ENCODE peak calls at places on chromosomes 13 and 19, in ten cellular contexts. E is AG10803; S is A549; T is CD8-positive, alpha-beta T cell; A is AG04450; R is fibroblast of mammary gland; K is breast epithelium; Q is AG09319; M is HFF-Myc; Y is ascending aorta. O is an unnamed sample.

GRCh38 chr13:47277774-47278173 is 380.9 kb upstream of the HTR2A start:
- DNase-seq in E (peak), S (no peak), T (no peak), A (no peak), R (peak), K (no peak), Q (no peak), M (no peak), Y (no peak), O (no peak)

GRCh38 chr19:43524922-43525835 is 1.8 kb downstream of the ETHE1 start:
- DNase-seq in E (peak), S (peak), T (no peak), A (no peak), R (peak), K (peak), Q (no peak), M (no peak), Y (peak), O (peak)

GRCh38 chr13:76349700-76350099 is 536.5 kb downstream of the KCTD12 start:
- DNase-seq in E (no peak), S (no peak), T (no peak), A (no peak), R (no peak), K (no peak), Q (no peak), M (no peak), Y (no peak), O (no peak)

GRCh38 chr13:74206061-74206561 is 71.9 kb upstream of the KLF12 start:
- DNase-seq in E (peak), S (no peak), T (no peak), A (peak), R (peak), K (no peak), Q (peak), M (no peak), Y (no peak), O (no peak)

GRCh38 chr13:44719857-44720671 is 143.9 kb upstream of the TSC22D1 start:
- DNase-seq in E (peak), S (peak), T (no peak), A (peak), R (peak), K (no peak), Q (peak), M (no peak), Y (peak), O (no peak)

GRCh38 chr13:29952245-29952644 is 101.8 kb upstream of the UBL3 start:
- DNase-seq in E (no peak), S (no peak), T (no peak), A (no peak), R (no peak), K (no peak), Q (no peak), M (no peak), Y (no peak), O (no peak)

GRCh38 chr13:39552233-39552632 is 50.8 kb downstream of the LHFPL6 start:
- DNase-seq in E (no peak), S (no peak), T (no peak), A (no peak), R (no peak), K (no peak), Q (no peak), M (no peak), Y (no peak), O (no peak)

GRCh38 chr13:22009937-22010336 is 339.1 kb downstream of the FGF9 start:
- DNase-seq in E (no peak), S (no peak), T (no peak), A (no peak), R (no peak), K (no peak), Q (no peak), M (no peak), Y (no peak), O (no peak)

GRCh38 chr19:33214621-33215020 is 11.0 kb downstream of the SLC7A10 start:
- DNase-seq in E (peak), S (peak), T (no peak), A (no peak), R (peak), K (no peak), Q (no peak), M (no peak), Y (no peak), O (no peak)

GRCh38 chr13:90919153-90919552 is 428.3 kb upstream of the MIR17HG start:
- DNase-seq in E (no peak), S (no peak), T (no peak), A (no peak), R (no peak), K (no peak), Q (no peak), M (no peak), Y (no peak), O (no peak)

GRCh38 chr19:46373573-46374359 is 26.9 kb downstream of the PPP5C start:
- DNase-seq in E (peak), S (peak), T (no peak), A (no peak), R (peak), K (peak), Q (no peak), M (no peak), Y (peak), O (no peak)

GRCh38 chr13:111480976-111481375 is 160.5 kb downstream of the TEX29 start:
- DNase-seq in E (no peak), S (no peak), T (no peak), A (no peak), R (no peak), K (peak), Q (no peak), M (no peak), Y (no peak), O (no peak)

DNA sequence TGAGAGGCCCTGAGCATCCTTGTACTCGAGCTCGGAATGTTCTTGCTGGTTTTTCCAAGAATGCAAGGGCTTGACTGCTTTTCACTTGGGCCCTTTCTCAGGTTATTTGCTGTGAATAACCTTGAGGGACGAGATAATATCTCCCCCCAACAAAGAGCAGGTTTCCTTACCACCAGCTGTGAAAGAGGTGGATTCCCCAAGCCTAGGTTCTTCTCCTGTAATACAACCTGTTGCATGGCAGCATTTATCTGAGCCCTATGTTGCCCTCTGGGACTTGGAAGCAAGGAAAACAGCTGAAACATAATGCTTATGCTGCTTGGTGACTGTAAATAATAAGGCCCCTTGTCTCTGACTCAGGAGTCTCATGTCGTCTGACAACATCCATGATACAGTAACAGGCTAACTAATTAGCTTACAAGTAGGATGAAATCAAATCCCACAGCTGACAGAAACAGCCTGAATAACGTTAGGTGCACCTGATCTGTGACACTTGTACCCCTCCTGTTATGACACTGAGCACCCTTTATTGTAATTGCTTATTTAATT is 43.6 kb upstream of the RCBTB2 start:
- DNase-seq in E (no peak), S (no peak), T (no peak), A (no peak), R (no peak), K (no peak), Q (no peak), M (no peak), Y (no peak), O (no peak)
- TF ChIP-seq CTCF in E (no peak), S (no peak), T (no peak), A (no peak), R (no peak), K (no peak), Q (no peak), M (no peak), Y (no peak), O (no peak)

GRCh38 chr13:98801626-98802418 is 49.4 kb upstream of the SLC15A1 start:
- DNase-seq in E (no peak), S (no peak), T (no peak), A (no peak), R (no peak), K (no peak), Q (no peak), M (no peak), Y (no peak), O (no peak)

GRCh38 chr13:98804336-98804855 is 51.9 kb upstream of the SLC15A1 start:
- DNase-seq in E (no peak), S (no peak), T (no peak), A (no peak), R (no peak), K (no peak), Q (no peak), M (no peak), Y (no peak), O (no peak)

GRCh38 chr13:98802548-98802947 is 50.1 kb upstream of the SLC15A1 start:
- DNase-seq in E (no peak), S (no peak), T (no peak), A (no peak), R (no peak), K (no peak), Q (no peak), M (no peak), Y (no peak), O (no peak)

GRCh38 chr13:98800078-98800477 is 47.6 kb upstream of the SLC15A1 start:
- DNase-seq in E (no peak), S (no peak), T (no peak), A (no peak), R (no peak), K (no peak), Q (no peak), M (no peak), Y (no peak), O (no peak)

GRCh38 chr13:98802999-98803666 is 50.7 kb upstream of the SLC15A1 start:
- DNase-seq in E (no peak), S (no peak), T (no peak), A (no peak), R (no peak), K (no peak), Q (no peak), M (no peak), Y (no peak), O (no peak)
- TF ChIP-seq CTCF in E (no peak), S (no peak), T (no peak), A (no peak), R (no peak), K (no peak), Q (no peak), M (no peak), Y (no peak), O (no peak)

GRCh38 chr13:98879127-98879520 is 98.7 kb downstream of the DOCK9 start:
- DNase-seq in E (no peak), S (no peak), T (no peak), A (no peak), R (no peak), K (no peak), Q (no peak), M (no peak), Y (no peak), O (no peak)
- TF ChIP-seq CTCF in E (no peak), S (no peak), T (no peak), A (no peak), R (peak), K (no peak), Q (no peak), M (no peak), Y (no peak), O (no peak)

GRCh38 chr19:15479391-15480345 is at the start of gene PGLYRP2:
- DNase-seq in E (no peak), S (peak), T (peak), A (no peak), R (no peak), K (peak), Q (no peak), M (no peak), Y (no peak), O (no peak)
- TF ChIP-seq CTCF in E (no peak), S (no peak), T (no peak), A (no peak), R (no peak), K (peak), Q (no peak), M (no peak), Y (no peak), O (no peak)

DNA sequence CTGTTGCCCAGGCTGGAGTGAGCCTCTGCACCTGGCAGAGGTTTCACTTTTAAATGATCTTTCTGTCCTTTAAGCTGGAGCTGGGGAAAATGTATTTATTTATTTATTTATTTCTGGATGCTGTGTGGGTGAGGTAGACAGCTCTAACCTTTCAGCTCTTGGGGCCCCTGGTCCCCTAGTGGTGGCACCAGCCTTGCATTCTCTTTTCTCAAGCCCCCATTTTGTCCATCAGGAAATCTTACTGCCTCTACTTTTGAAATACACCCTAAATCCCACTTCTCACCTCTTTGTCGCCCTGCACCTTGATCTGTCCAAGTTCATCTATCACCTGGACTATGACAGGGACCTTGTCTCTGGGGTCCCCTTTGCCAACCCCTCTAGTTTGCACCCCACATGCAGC is 2.1 kb upstream of the B9D2 start:
- DNase-seq in E (no peak), S (peak), T (no peak), A (no peak), R (no peak), K (no peak), Q (no peak), M (no peak), Y (no peak), O (no peak)
- TF ChIP-seq CTCF in E (peak), S (peak), T (no peak), A (peak), R (peak), K (no peak), Q (no peak), M (peak), Y (no peak), O (peak)

GRCh38 chr13:114146173-114146572 is 13.8 kb upstream of the RASA3 start:
- DNase-seq in E (no peak), S (no peak), T (no peak), A (no peak), R (no peak), K (no peak), Q (no peak), M (no peak), Y (no peak), O (no peak)

GRCh38 chr13:114147803-114148520 is 15.5 kb upstream of the RASA3 start:
- DNase-seq in E (no peak), S (no peak), T (no peak), A (no peak), R (no peak), K (no peak), Q (no peak), M (no peak), Y (no peak), O (no peak)

GRCh38 chr13:114145722-114146121 is 13.3 kb upstream of the RASA3 start:
- DNase-seq in E (no peak), S (no peak), T (no peak), A (no peak), R (no peak), K (no peak), Q (no peak), M (no peak), Y (no peak), O (no peak)

GRCh38 chr13:114145256-114145655 is 12.8 kb upstream of the RASA3 start:
- DNase-seq in E (no peak), S (no peak), T (no peak), A (no peak), R (no peak), K (peak), Q (no peak), M (no peak), Y (peak), O (no peak)

DNA sequence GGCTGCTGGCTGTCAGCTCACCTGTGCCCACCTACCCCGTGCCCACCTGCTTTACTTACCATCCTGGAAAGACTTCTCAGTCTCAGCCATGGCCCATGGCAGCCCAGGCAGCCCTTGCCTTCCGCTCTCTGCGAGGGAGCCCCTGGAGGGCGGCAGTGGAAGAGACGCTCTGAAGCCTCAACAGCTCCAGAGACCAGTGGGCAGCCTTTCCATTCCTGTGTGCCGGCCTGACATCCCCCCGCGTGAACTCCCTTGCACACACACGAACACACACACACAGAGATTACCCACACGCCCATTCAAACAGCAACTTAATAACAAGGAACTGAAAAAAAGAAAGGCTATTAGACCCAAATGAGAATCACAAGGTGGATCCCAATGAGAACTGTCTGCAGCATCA is 14.2 kb upstream of the RASA3 start:
- DNase-seq in E (no peak), S (no peak), T (peak), A (no peak), R (no peak), K (no peak), Q (no peak), M (no peak), Y (no peak), O (peak)
- TF ChIP-seq CTCF in E (peak), S (no peak), T (no peak), A (peak), R (peak), K (no peak), Q (no peak), M (peak), Y (no peak), O (no peak)

DNA sequence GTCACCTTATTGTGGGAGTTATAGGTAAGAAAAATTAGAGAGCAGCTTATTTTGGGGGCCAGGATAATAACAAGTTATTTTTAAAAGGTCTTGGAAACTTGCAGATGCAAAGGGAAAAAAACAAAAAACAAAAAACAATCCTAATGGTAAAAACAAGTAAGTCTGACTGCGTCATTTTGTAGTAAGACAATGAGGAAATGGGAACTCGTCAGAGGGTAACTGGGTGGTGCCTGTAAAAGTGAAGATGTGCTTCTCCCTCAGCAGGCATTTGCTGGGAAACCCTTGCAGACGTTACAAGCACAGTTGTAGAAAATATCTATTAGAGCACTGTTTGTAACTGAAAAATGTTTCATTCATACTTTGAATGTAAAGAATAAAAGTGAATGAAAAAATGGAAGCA is 2.2 kb upstream of the TNFSF13B start:
- DNase-seq in E (no peak), S (no peak), T (no peak), A (no peak), R (no peak), K (no peak), Q (no peak), M (no peak), Y (no peak), O (no peak)
- TF ChIP-seq CTCF in E (no peak), S (no peak), T (no peak), A (no peak), R (no peak), K (no peak), Q (no peak), M (no peak), Y (no peak), O (no peak)